ENCODE peak calls at places on chromosome X, in ten cellular contexts. T is EL; N is hypothalamus; J is central memory CD4-positive, alpha-beta T cell; A is hepatocyte; L is fibroblast of the conjunctiva; H is T-helper 1 cell; B is cardiac muscle cell; Y is occipital lobe; E is tibial artery. R is an unnamed sample.

GRCh38 chrX:120823554-120823953 is 52.1 kb downstream of the CT47B1 start:
- DNase-seq in T (peak), N (no peak), J (no peak), A (no peak), L (no peak), H (no peak), B (no peak), Y (no peak), E (no peak), R (no peak)

GRCh38 chrX:145213504-145213903 is 33.8 kb upstream of the SPANXN1 start:
- DNase-seq in T (no peak), N (no peak), J (no peak), A (peak), L (no peak), H (no peak), B (peak), Y (no peak), E (no peak), R (no peak)

GRCh38 chrX:40564447-40564846 is 16.3 kb upstream of the ATP6AP2 start:
- DNase-seq in T (no peak), N (no peak), J (no peak), A (no peak), L (no peak), H (no peak), B (no peak), Y (no peak), E (no peak), R (no peak)

GRCh38 chrX:149248073-149248625 is 257.0 kb downstream of the IDS start:
- DNase-seq in T (no peak), N (no peak), J (no peak), A (no peak), L (no peak), H (no peak), B (no peak), Y (no peak), E (no peak), R (no peak)

GRCh38 chrX:119502727-119503483 is 34.7 kb downstream of the SLC25A5 start:
- DNase-seq in T (peak), N (no peak), J (peak), A (peak), L (peak), H (peak), B (no peak), Y (no peak), E (peak), R (no peak)

GRCh38 chrX:68719181-68719903 is 71.9 kb downstream of the STARD8 start:
- DNase-seq in T (no peak), N (no peak), J (no peak), A (no peak), L (no peak), H (no peak), B (no peak), Y (no peak), E (no peak), R (no peak)

GRCh38 chrX:10660171-10660570 is 39.8 kb upstream of the MID1 start:
- DNase-seq in T (no peak), N (no peak), J (no peak), A (no peak), L (no peak), H (no peak), B (no peak), Y (no peak), E (no peak), R (no peak)

GRCh38 chrX:47662144-47662657 is 3.2 kb upstream of the UXT start:
- DNase-seq in T (peak), N (no peak), J (no peak), A (peak), L (peak), H (no peak), B (no peak), Y (no peak), E (no peak), R (no peak)

R was measured in anterior cingulate cortex.